ENCODE peak calls at places on chromosome 3, in four cellular contexts. I, E, D and C are unnamed samples.

GRCh38 chr3:172666873-172667694 is 43.8 kb downstream of the NCEH1 start:
- DNase-seq in I (peak), E (peak), D (peak), C (no peak)

GRCh38 chr3:14764331-14765064 is 54.3 kb upstream of the FGD5 start:
- DNase-seq in I (no peak), E (no peak), D (no peak), C (no peak)

GRCh38 chr3:62622553-62623174 is 249.3 kb upstream of the FEZF2 start:
- DNase-seq in I (no peak), E (peak), D (peak), C (no peak)

GRCh38 chr3:188437921-188438320 is 284.0 kb downstream of the LPP start:
- DNase-seq in I (no peak), E (no peak), D (no peak), C (no peak)

GRCh38 chr3:191244242-191244867 is 45.3 kb downstream of the OSTN start:
- DNase-seq in I (no peak), E (no peak), D (peak), C (no peak)

GRCh38 chr3:79767194-79767952 is 425 bp downstream of the ROBO1 start:
- DNase-seq in I (no peak), E (peak), D (peak), C (no peak)

GRCh38 chr3:76570436-76571057 is 469.4 kb upstream of the ROBO2 start:
- DNase-seq in I (no peak), E (no peak), D (peak), C (no peak)

GRCh38 chr3:72960812-72961518 is 35.6 kb upstream of the PPP4R2 start:
- DNase-seq in I (peak), E (peak), D (peak), C (no peak)

GRCh38 chr3:96779810-96780209 is 34.6 kb upstream of the EPHA6 start:
- DNase-seq in I (no peak), E (no peak), D (no peak), C (no peak)

GRCh38 chr3:167653750-167654149 is at the start of gene WDR49:
- DNase-seq in I (no peak), E (no peak), D (peak), C (no peak)

GRCh38 chr3:60262546-60262945 is 988.7 kb downstream of the FHIT start:
- DNase-seq in I (no peak), E (no peak), D (no peak), C (no peak)

GRCh38 chr3:30548605-30549004 is 57.8 kb upstream of the TGFBR2 start:
- DNase-seq in I (no peak), E (no peak), D (no peak), C (no peak)

GRCh38 chr3:146975476-146975875 is 370.3 kb upstream of the PLSCR5 start:
- DNase-seq in I (no peak), E (no peak), D (no peak), C (no peak)

GRCh38 chr3:52006017-52006819 is 10.5 kb upstream of the RPL29 start:
- DNase-seq in I (no peak), E (no peak), D (no peak), C (no peak)

GRCh38 chr3:108412351-108412750 is 98.0 kb downstream of the MYH15 start:
- DNase-seq in I (no peak), E (no peak), D (no peak), C (no peak)

GRCh38 chr3:26264708-26265107 is 357.9 kb upstream of the LRRC3B start:
- DNase-seq in I (no peak), E (no peak), D (no peak), C (no peak)

GRCh38 chr3:107729686-107730085 is 206.9 kb downstream of the BBX start:
- DNase-seq in I (no peak), E (no peak), D (no peak), C (no peak)

GRCh38 chr3:16477501-16477900 is 36.0 kb downstream of the RFTN1 start:
- DNase-seq in I (no peak), E (no peak), D (peak), C (no peak)

GRCh38 chr3:71723452-71724170 is 1.6 kb downstream of the EIF4E3 start:
- DNase-seq in I (no peak), E (no peak), D (no peak), C (no peak)

GRCh38 chr3:138678086-138678485 is 69.5 kb downstream of the FAIM start:
- DNase-seq in I (no peak), E (no peak), D (no peak), C (no peak)

GRCh38 chr3:184687363-184688049 is 24.4 kb downstream of the MAGEF1 start:
- DNase-seq in I (peak), E (no peak), D (no peak), C (no peak)

GRCh38 chr3:113354307-113354706 is 87.0 kb downstream of the CFAP44 start:
- DNase-seq in I (no peak), E (no peak), D (peak), C (no peak)

GRCh38 chr3:112092439-112093179 is 6.4 kb downstream of the C3orf52 start:
- DNase-seq in I (no peak), E (peak), D (peak), C (no peak)

GRCh38 chr3:98994128-98994762 is 92.8 kb upstream of the DCBLD2 start:
- DNase-seq in I (no peak), E (peak), D (peak), C (no peak)

GRCh38 chr3:119524931-119525662 is 26.8 kb downstream of the TIMMDC1 start:
- DNase-seq in I (no peak), E (peak), D (peak), C (no peak)

GRCh38 chr3:105759442-105760078 is 109.3 kb downstream of the CBLB start:
- DNase-seq in I (no peak), E (no peak), D (no peak), C (peak)

DNA sequence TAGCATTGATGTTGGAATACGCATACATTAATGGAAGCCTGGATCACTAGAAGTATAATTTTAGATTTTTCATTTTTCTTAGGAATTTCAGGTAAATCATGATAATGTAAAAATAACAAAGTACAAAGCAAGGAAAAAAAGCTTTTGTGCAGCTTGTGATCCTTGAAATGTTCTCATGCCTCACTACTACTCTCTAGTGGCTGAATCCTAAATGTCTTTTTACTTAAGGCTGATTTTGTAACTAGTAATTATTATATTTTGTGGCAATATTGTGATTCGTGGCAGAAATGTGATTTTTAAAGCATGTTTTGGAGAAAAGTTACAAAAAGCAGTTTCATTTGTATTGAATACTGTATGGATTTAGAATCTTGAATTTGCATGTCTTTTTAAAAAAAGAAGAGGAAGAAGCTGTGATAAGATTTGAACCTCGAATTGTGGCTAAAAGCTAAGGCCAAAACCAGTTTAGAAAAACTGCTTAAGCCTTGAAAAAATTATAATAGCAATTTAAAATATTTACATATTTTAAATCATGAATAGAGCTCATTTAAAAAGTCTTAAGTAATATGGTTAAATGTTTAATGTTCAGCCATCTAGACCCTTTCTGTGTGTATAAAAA is 39.0 kb downstream of the U2SURP start:
- DNase-seq in I (no peak), E (no peak), D (peak), C (no peak)
- TF ChIP-seq CTCF in I (no peak), E (peak), D (peak), C (peak)

DNA sequence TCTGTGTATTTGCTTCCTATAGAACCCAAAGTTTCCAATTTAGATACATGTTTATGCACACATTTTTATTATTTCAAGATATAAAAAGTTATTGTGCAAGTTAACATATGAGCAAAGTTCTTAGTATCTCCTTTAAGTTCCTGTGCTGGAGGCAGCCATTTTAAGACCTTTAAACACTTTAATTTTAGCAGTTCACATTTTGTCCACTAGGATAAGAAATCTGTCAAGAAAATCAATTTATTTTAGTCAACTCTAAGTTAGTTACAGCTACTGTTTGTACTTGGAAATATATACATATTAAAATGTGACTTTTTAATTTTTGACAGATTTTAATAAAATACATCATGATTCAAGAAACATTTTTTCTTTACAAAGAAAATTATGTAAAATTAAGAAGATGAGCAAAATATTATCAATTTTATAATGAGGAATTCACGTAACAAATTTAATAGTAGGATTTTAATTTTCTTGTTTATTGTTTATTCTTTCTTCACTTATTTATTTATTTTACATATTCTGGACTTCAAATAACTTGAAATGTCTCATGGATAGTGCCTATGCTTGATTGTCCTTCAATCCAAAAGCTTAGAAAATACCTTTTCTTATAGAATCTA is 402.6 kb upstream of the GBE1 start:
- DNase-seq in I (no peak), E (no peak), D (peak), C (no peak)
- TF ChIP-seq CTCF in I (no peak), E (peak), D (peak), C (no peak)

GRCh38 chr3:170497197-170497596 is 78.5 kb downstream of the CLDN11 start:
- DNase-seq in I (no peak), E (no peak), D (peak), C (no peak)

GRCh38 chr3:170502297-170502696 is 83.6 kb downstream of the SLC7A14 start:
- DNase-seq in I (peak), E (no peak), D (peak), C (no peak)

GRCh38 chr3:170500462-170500861 is 81.8 kb downstream of the CLDN11 start:
- DNase-seq in I (no peak), E (no peak), D (no peak), C (no peak)

GRCh38 chr3:170500995-170501394 is 82.3 kb downstream of the CLDN11 start:
- DNase-seq in I (no peak), E (no peak), D (no peak), C (no peak)

GRCh38 chr3:170499562-170500156 is 81.0 kb downstream of the CLDN11 start:
- DNase-seq in I (peak), E (peak), D (peak), C (no peak)
- TF ChIP-seq CTCF in I (no peak), E (peak), D (peak), C (peak)

GRCh38 chr3:11271986-11272904 is at the start of gene ATG7:
- DNase-seq in I (peak), E (peak), D (peak), C (peak)
- TF ChIP-seq CTCF in I (peak), E (no peak), D (no peak), C (no peak)

GRCh38 chr3:100761211-100761921 is 52.1 kb downstream of the TFG start:
- DNase-seq in I (no peak), E (no peak), D (no peak), C (no peak)
- TF ChIP-seq CTCF in I (no peak), E (peak), D (peak), C (peak)

DNA sequence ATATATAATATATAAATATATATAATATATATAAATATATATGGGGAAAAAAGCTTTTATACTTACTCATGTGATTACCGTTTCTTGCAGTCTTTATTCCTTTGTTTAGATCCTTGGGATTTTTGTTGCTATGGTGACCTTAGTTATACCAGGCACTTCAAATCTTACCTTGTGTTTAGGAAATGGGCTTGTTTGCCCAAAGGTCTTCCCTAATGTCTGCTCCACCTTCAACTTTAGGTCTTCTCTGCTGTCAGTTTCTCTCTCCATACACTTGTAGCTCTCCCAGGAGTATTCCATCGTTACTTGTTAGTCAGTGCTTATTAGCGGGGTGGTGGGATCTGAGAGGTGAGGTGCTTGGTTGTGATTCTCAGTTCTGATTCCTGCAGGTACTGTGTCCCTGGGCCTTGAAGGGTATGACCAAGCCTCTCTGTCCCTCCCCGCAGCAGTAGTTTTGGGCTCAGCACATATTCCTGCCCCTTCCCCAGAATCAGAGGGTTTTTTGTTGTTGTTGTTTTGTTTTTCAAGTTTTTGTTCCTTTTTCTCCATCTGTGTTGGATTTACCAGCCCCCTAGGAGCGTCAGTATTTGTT is 9.6 kb upstream of the LAMP3 start:
- DNase-seq in I (no peak), E (no peak), D (no peak), C (no peak)
- TF ChIP-seq CTCF in I (no peak), E (no peak), D (no peak), C (no peak)

GRCh38 chr3:123602325-123602724 is 17.5 kb upstream of the HACD2 start:
- DNase-seq in I (no peak), E (peak), D (peak), C (no peak)
- TF ChIP-seq CTCF in I (no peak), E (no peak), D (no peak), C (no peak)